ENCODE peak calls at places on chromosomes 16 and 17, in eight cellular contexts. One of them, this sample, is unnamed.
A peak's percentile ranks its signal among the peaks of the same experiment; 100 is the strongest.

GRCh38 chr17:42050360-42051012 is at the start of gene C17orf113:
- DNase-seq in adrenal gland: peak; percentile 71
- DNase-seq in ovary: peak; percentile 67
- DNase-seq in colonic mucosa: peak; percentile 59
- DNase-seq in CD4-positive, alpha-beta memory T cell: peak; percentile 48
- DNase-seq in CD8-positive, alpha-beta memory T cell: peak; percentile 56
- DNase-seq in uterus: peak; percentile 50
- DNase-seq in heart left ventricle: peak; percentile 80
- DNase-seq in this sample: peak; percentile 39

GRCh38 chr17:19331134-19331533 is 31.4 kb downstream of the B9D1 start:
- DNase-seq in CD4-positive, alpha-beta memory T cell: no peak
- DNase-seq in heart left ventricle: no peak
- DNase-seq in colonic mucosa: no peak
- DNase-seq in ovary: no peak
- DNase-seq in uterus: peak; percentile 16
- DNase-seq in CD8-positive, alpha-beta memory T cell: no peak
- DNase-seq in adrenal gland: no peak
- DNase-seq in this sample: no peak

GRCh38 chr16:12043953-12044352 is 67.4 kb downstream of the SNX29 start:
- DNase-seq in uterus: no peak
- DNase-seq in CD4-positive, alpha-beta memory T cell: no peak
- DNase-seq in ovary: no peak
- DNase-seq in CD8-positive, alpha-beta memory T cell: no peak
- DNase-seq in colonic mucosa: no peak
- DNase-seq in adrenal gland: no peak
- DNase-seq in heart left ventricle: no peak
- DNase-seq in this sample: no peak

GRCh38 chr17:75625813-75626486 is 7.3 kb upstream of the SMIM5 start:
- DNase-seq in colonic mucosa: no peak
- DNase-seq in CD8-positive, alpha-beta memory T cell: no peak
- DNase-seq in ovary: no peak
- DNase-seq in CD4-positive, alpha-beta memory T cell: no peak
- DNase-seq in heart left ventricle: peak; percentile 58
- DNase-seq in adrenal gland: no peak
- DNase-seq in uterus: no peak
- DNase-seq in this sample: peak; percentile 36

GRCh38 chr16:53837421-53837820 is 133.5 kb downstream of the FTO start:
- DNase-seq in heart left ventricle: no peak
- DNase-seq in uterus: no peak
- DNase-seq in CD8-positive, alpha-beta memory T cell: no peak
- DNase-seq in CD4-positive, alpha-beta memory T cell: no peak
- DNase-seq in adrenal gland: no peak
- DNase-seq in ovary: no peak
- DNase-seq in colonic mucosa: no peak
- DNase-seq in this sample: no peak

GRCh38 chr17:57107498-57108101 is 22.6 kb downstream of the AKAP1 start:
- DNase-seq in CD8-positive, alpha-beta memory T cell: no peak
- DNase-seq in ovary: no peak
- DNase-seq in CD4-positive, alpha-beta memory T cell: no peak
- DNase-seq in colonic mucosa: peak; percentile 80
- DNase-seq in adrenal gland: no peak
- DNase-seq in uterus: no peak
- DNase-seq in heart left ventricle: no peak
- DNase-seq in this sample: peak; percentile 61

GRCh38 chr17:64216030-64216384 is 47.1 kb downstream of the TEX2 start:
- DNase-seq in CD4-positive, alpha-beta memory T cell: no peak
- DNase-seq in heart left ventricle: no peak
- DNase-seq in colonic mucosa: no peak
- DNase-seq in CD8-positive, alpha-beta memory T cell: no peak
- DNase-seq in adrenal gland: no peak
- DNase-seq in ovary: no peak
- DNase-seq in uterus: no peak
- DNase-seq in this sample: no peak

GRCh38 chr16:77043076-77043475 is 147.9 kb upstream of the MON1B start:
- DNase-seq in uterus: no peak
- DNase-seq in ovary: no peak
- DNase-seq in heart left ventricle: no peak
- DNase-seq in CD8-positive, alpha-beta memory T cell: no peak
- DNase-seq in colonic mucosa: no peak
- DNase-seq in adrenal gland: no peak
- DNase-seq in CD4-positive, alpha-beta memory T cell: no peak
- DNase-seq in this sample: no peak

GRCh38 chr16:89015271-89015859 is 38.4 kb upstream of the CBFA2T3 start:
- DNase-seq in uterus: no peak
- DNase-seq in colonic mucosa: no peak
- DNase-seq in ovary: no peak
- DNase-seq in CD8-positive, alpha-beta memory T cell: no peak
- DNase-seq in adrenal gland: no peak
- DNase-seq in heart left ventricle: peak; percentile 40
- DNase-seq in CD4-positive, alpha-beta memory T cell: no peak
- DNase-seq in this sample: no peak

GRCh38 chr16:83967838-83968482 is at the start of gene NECAB2:
- DNase-seq in heart left ventricle: peak; percentile 75
- DNase-seq in CD8-positive, alpha-beta memory T cell: no peak
- DNase-seq in uterus: no peak
- DNase-seq in colonic mucosa: no peak
- DNase-seq in CD4-positive, alpha-beta memory T cell: no peak
- DNase-seq in ovary: peak; percentile 60
- DNase-seq in adrenal gland: no peak
- DNase-seq in this sample: peak; percentile 29

GRCh38 chr16:49442805-49443204 is 69.2 kb downstream of the C16orf78 start:
- DNase-seq in adrenal gland: no peak
- DNase-seq in uterus: no peak
- DNase-seq in ovary: no peak
- DNase-seq in CD8-positive, alpha-beta memory T cell: no peak
- DNase-seq in heart left ventricle: no peak
- DNase-seq in CD4-positive, alpha-beta memory T cell: no peak
- DNase-seq in colonic mucosa: no peak
- DNase-seq in this sample: no peak

GRCh38 chr17:40794466-40794865 is 5.3 kb downstream of the KRT28 start:
- DNase-seq in heart left ventricle: no peak
- DNase-seq in CD8-positive, alpha-beta memory T cell: no peak
- DNase-seq in CD4-positive, alpha-beta memory T cell: no peak
- DNase-seq in adrenal gland: no peak
- DNase-seq in colonic mucosa: no peak
- DNase-seq in ovary: no peak
- DNase-seq in uterus: no peak
- DNase-seq in this sample: no peak

DNA sequence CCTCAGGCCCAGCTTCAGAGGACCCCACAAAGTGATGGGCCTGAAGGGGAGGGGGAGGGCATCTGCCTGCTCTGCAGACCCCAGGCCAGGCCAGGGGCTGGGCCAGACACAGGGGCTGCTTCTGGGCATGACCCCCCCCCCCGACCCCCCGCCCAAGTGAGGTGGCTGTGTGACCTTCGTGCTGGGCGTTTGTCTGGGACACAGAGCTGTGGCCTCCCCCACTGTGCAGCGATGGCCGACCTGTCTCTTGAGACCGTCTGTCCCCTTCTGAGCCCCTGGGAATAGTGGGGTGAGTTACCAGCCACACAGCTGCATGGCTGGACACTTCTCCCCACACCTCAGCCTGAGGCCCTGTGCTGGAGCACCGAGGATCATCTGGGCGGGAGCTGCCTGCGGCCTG is 34.8 kb upstream of the GNG13 start:
- DNase-seq in ovary: no peak
- DNase-seq in heart left ventricle: no peak
- DNase-seq in uterus: no peak
- DNase-seq in colonic mucosa: no peak
- DNase-seq in adrenal gland: no peak
- DNase-seq in CD4-positive, alpha-beta memory T cell: no peak
- DNase-seq in CD8-positive, alpha-beta memory T cell: no peak
- DNase-seq in this sample: no peak
- H3K9me3 ChIP-seq in ovary: no peaks in the 10 kb centered on the region
- H3K9me3 ChIP-seq in heart left ventricle: peaks cover 41% of the 10 kb centered on the region
- H3K9me3 ChIP-seq in uterus: no peaks in the 10 kb centered on the region
- H3K9me3 ChIP-seq in colonic mucosa: no peaks in the 10 kb centered on the region
- H3K9me3 ChIP-seq in adrenal gland: no peaks in the 10 kb centered on the region
- H3K9me3 ChIP-seq in CD4-positive, alpha-beta memory T cell: peaks cover 8% of the 10 kb centered on the region
- H3K9me3 ChIP-seq in CD8-positive, alpha-beta memory T cell: peaks cover 6% of the 10 kb centered on the region
- H3K9me3 ChIP-seq in this sample: peaks cover 22% of the 10 kb centered on the region

GRCh38 chr17:81471804-81472456 is 40.7 kb downstream of the ACTG1 start:
- DNase-seq in uterus: peak; percentile 88
- DNase-seq in colonic mucosa: peak; percentile 63
- DNase-seq in heart left ventricle: no peak
- DNase-seq in ovary: peak; percentile 79
- DNase-seq in adrenal gland: peak; percentile 81
- DNase-seq in CD4-positive, alpha-beta memory T cell: no peak
- DNase-seq in CD8-positive, alpha-beta memory T cell: peak; percentile 25
- DNase-seq in this sample: peak; percentile 75
- H3K4me3 ChIP-seq in uterus: peak overlapping the region; percentile 16
- H3K4me3 ChIP-seq in colonic mucosa: no peak overlapping the region
- H3K4me3 ChIP-seq in heart left ventricle: no peak overlapping the region
- H3K4me3 ChIP-seq in ovary: peak overlapping the region; percentile 34
- H3K4me3 ChIP-seq in adrenal gland: no peak overlapping the region
- H3K4me3 ChIP-seq in CD4-positive, alpha-beta memory T cell: no peak overlapping the region
- H3K4me3 ChIP-seq in CD8-positive, alpha-beta memory T cell: no peak overlapping the region
- H3K4me3 ChIP-seq in this sample: peak overlapping the region; percentile 8

DNA sequence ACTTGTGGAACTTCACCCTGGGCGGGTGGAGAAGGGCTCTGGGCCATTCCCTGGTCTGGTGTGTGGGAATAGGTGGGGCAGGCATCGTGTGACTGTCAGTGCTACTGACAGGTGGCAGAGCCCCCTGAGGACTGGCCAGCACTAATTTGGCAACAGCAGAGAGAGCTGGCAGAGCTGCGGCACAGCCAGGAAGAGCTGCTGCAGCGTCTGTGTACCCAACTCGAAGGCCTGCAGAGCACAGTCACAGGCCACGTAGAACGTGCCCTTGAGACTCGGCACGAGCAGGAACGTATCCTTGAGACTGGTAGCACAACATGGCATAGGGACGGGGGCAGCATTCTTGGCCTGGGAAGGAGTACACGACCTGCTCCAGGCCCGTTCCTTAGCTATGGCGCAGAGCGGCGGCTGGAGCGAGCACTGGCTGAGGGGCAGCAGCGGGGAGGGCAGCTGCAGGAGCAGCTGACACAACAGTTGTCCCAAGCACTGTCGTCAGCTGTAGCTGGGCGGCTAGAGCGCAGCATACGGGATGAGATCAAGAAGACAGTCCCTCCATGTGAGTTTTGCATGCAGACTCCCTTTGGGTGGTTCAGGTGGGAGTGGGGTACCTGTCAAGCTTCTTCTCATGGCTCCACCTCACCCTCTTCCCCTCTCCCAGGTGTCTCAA is 3.0 kb upstream of the NRN1L start:
- DNase-seq in ovary: no peak
- DNase-seq in uterus: no peak
- DNase-seq in CD8-positive, alpha-beta memory T cell: no peak
- DNase-seq in colonic mucosa: no peak
- DNase-seq in adrenal gland: peak; percentile 89
- DNase-seq in heart left ventricle: no peak
- DNase-seq in CD4-positive, alpha-beta memory T cell: no peak
- DNase-seq in this sample: no peak
- H3K36me3 ChIP-seq in ovary: no peaks in the 10 kb centered on the region
- H3K36me3 ChIP-seq in uterus: no peaks in the 10 kb centered on the region
- H3K36me3 ChIP-seq in CD8-positive, alpha-beta memory T cell: peaks cover 78% of the 10 kb centered on the region
- H3K36me3 ChIP-seq in colonic mucosa: peaks cover 37% of the 10 kb centered on the region
- H3K36me3 ChIP-seq in adrenal gland: no peaks in the 10 kb centered on the region
- H3K36me3 ChIP-seq in heart left ventricle: peaks cover 87% of the 10 kb centered on the region
- H3K36me3 ChIP-seq in CD4-positive, alpha-beta memory T cell: peaks cover 80% of the 10 kb centered on the region
- H3K36me3 ChIP-seq in this sample: peaks cover 15% of the 10 kb centered on the region

GRCh38 chr17:22671110-22671509 is 978.8 kb downstream of the KCNJ18 start:
- DNase-seq in colonic mucosa: no peak
- DNase-seq in CD8-positive, alpha-beta memory T cell: no peak
- DNase-seq in uterus: no peak
- DNase-seq in CD4-positive, alpha-beta memory T cell: no peak
- DNase-seq in adrenal gland: no peak
- DNase-seq in ovary: no peak
- DNase-seq in heart left ventricle: no peak
- DNase-seq in this sample: no peak

GRCh38 chr17:22669721-22670120 is 977.4 kb downstream of the KCNJ18 start:
- DNase-seq in CD8-positive, alpha-beta memory T cell: no peak
- DNase-seq in colonic mucosa: no peak
- DNase-seq in heart left ventricle: no peak
- DNase-seq in uterus: no peak
- DNase-seq in ovary: no peak
- DNase-seq in CD4-positive, alpha-beta memory T cell: no peak
- DNase-seq in adrenal gland: no peak
- DNase-seq in this sample: no peak
- H3K9me3 ChIP-seq in CD8-positive, alpha-beta memory T cell: no peaks in the 10 kb centered on the region
- H3K9me3 ChIP-seq in colonic mucosa: no peaks in the 10 kb centered on the region
- H3K9me3 ChIP-seq in heart left ventricle: no peaks in the 10 kb centered on the region
- H3K9me3 ChIP-seq in uterus: no peaks in the 10 kb centered on the region
- H3K9me3 ChIP-seq in ovary: no peaks in the 10 kb centered on the region
- H3K9me3 ChIP-seq in CD4-positive, alpha-beta memory T cell: no peaks in the 10 kb centered on the region
- H3K9me3 ChIP-seq in adrenal gland: no peaks in the 10 kb centered on the region
- H3K9me3 ChIP-seq in this sample: no peaks in the 10 kb centered on the region

GRCh38 chr17:43637563-43638323 is 24.0 kb downstream of the MEOX1 start:
- DNase-seq in heart left ventricle: no peak
- DNase-seq in colonic mucosa: no peak
- DNase-seq in CD8-positive, alpha-beta memory T cell: no peak
- DNase-seq in CD4-positive, alpha-beta memory T cell: no peak
- DNase-seq in adrenal gland: no peak
- DNase-seq in ovary: no peak
- DNase-seq in uterus: no peak
- DNase-seq in this sample: no peak
- H3K4me3 ChIP-seq in heart left ventricle: no peak overlapping the region
- H3K4me3 ChIP-seq in colonic mucosa: no peak overlapping the region
- H3K4me3 ChIP-seq in CD8-positive, alpha-beta memory T cell: no peak overlapping the region
- H3K4me3 ChIP-seq in CD4-positive, alpha-beta memory T cell: no peak overlapping the region
- H3K4me3 ChIP-seq in adrenal gland: no peak overlapping the region
- H3K4me3 ChIP-seq in ovary: no peak overlapping the region
- H3K4me3 ChIP-seq in uterus: no peak overlapping the region
- H3K4me3 ChIP-seq in this sample: no peak overlapping the region

GRCh38 chr16:18829221-18829620 is 27.9 kb upstream of the ARL6IP1 start:
- DNase-seq in CD8-positive, alpha-beta memory T cell: no peak
- DNase-seq in ovary: no peak
- DNase-seq in colonic mucosa: no peak
- DNase-seq in uterus: no peak
- DNase-seq in adrenal gland: no peak
- DNase-seq in CD4-positive, alpha-beta memory T cell: no peak
- DNase-seq in heart left ventricle: no peak
- DNase-seq in this sample: no peak
- H3K36me3 ChIP-seq in CD8-positive, alpha-beta memory T cell: peaks cover 49% of the 10 kb centered on the region
- H3K36me3 ChIP-seq in ovary: no peaks in the 10 kb centered on the region
- H3K36me3 ChIP-seq in colonic mucosa: peaks cover 29% of the 10 kb centered on the region
- H3K36me3 ChIP-seq in uterus: no peaks in the 10 kb centered on the region
- H3K36me3 ChIP-seq in adrenal gland: no peaks in the 10 kb centered on the region
- H3K36me3 ChIP-seq in CD4-positive, alpha-beta memory T cell: peaks cover 51% of the 10 kb centered on the region
- H3K36me3 ChIP-seq in heart left ventricle: peaks cover 74% of the 10 kb centered on the region
- H3K36me3 ChIP-seq in this sample: peaks cover 65% of the 10 kb centered on the region